ENCODE peak calls at places on chromosomes 11 and 22, in four cellular contexts. J, P, B and R are unnamed samples.

GRCh38 chr22:42945027-42945426 is 69.9 kb downstream of the PACSIN2 start:
- DNase-seq in J (no peak), P (no peak), B (no peak), R (no peak)

GRCh38 chr11:726278-726915 is 20.4 kb downstream of the EPS8L2 start:
- DNase-seq in J (peak), P (no peak), B (no peak), R (no peak)

GRCh38 chr11:102730036-102730815 is 5.5 kb upstream of the MMP8 start:
- DNase-seq in J (peak), P (no peak), B (no peak), R (no peak)

GRCh38 chr11:105315287-105315686 is 175.7 kb upstream of the CARD18 start:
- DNase-seq in J (no peak), P (no peak), B (no peak), R (no peak)

GRCh38 chr22:24175160-24175808 is 6.0 kb upstream of the SUSD2 start:
- DNase-seq in J (peak), P (peak), B (peak), R (peak)

GRCh38 chr22:44057411-44057987 is 33.4 kb downstream of the PARVB start:
- DNase-seq in J (no peak), P (no peak), B (peak), R (no peak)

GRCh38 chr11:34288482-34288881 is 69.3 kb downstream of the ABTB2 start:
- DNase-seq in J (no peak), P (no peak), B (no peak), R (no peak)

GRCh38 chr11:18699848-18700261 is 1.3 kb downstream of the TMEM86A start:
- DNase-seq in J (no peak), P (no peak), B (peak), R (peak)

GRCh38 chr22:43167001-43167589 is 15.7 kb downstream of the TSPO start:
- DNase-seq in J (no peak), P (no peak), B (no peak), R (no peak)

GRCh38 chr11:12961615-12962014 is 47.5 kb upstream of the RASSF10 start:
- DNase-seq in J (peak), P (no peak), B (no peak), R (no peak)

GRCh38 chr22:30044369-30044768 is 35.9 kb upstream of the HORMAD2 start:
- DNase-seq in J (peak), P (no peak), B (no peak), R (no peak)

GRCh38 chr11:108122166-108122628 is 830 bp downstream of the ACAT1 start:
- DNase-seq in J (no peak), P (no peak), B (no peak), R (no peak)

GRCh38 chr22:50271519-50271970 is 1.4 kb upstream of the MAPK11 start:
- DNase-seq in J (peak), P (peak), B (peak), R (no peak)

GRCh38 chr11:78860720-78861422 is 286.2 kb upstream of the NARS2 start:
- DNase-seq in J (peak), P (no peak), B (peak), R (no peak)

GRCh38 chr22:35460678-35461077 is 60.7 kb downstream of the MCM5 start:
- DNase-seq in J (no peak), P (no peak), B (no peak), R (no peak)

GRCh38 chr11:103234974-103235373 is 125.7 kb downstream of the DYNC2H1 start:
- DNase-seq in J (peak), P (no peak), B (no peak), R (no peak)

GRCh38 chr22:24460418-24461089 is 33.2 kb downstream of the ADORA2A start:
- DNase-seq in J (peak), P (no peak), B (no peak), R (no peak)

GRCh38 chr22:37427711-37428635 is 694 bp upstream of the ELFN2 start:
- DNase-seq in J (no peak), P (no peak), B (no peak), R (no peak)

GRCh38 chr11:119772581-119772980 is 43.6 kb upstream of the NECTIN1 start:
- DNase-seq in J (no peak), P (no peak), B (no peak), R (no peak)

GRCh38 chr22:36940676-36941075 is 27.2 kb downstream of the CSF2RB start:
- DNase-seq in J (no peak), P (no peak), B (no peak), R (no peak)

GRCh38 chr22:40415531-40416266 is 45.3 kb downstream of the SGSM3 start:
- DNase-seq in J (peak), P (no peak), B (no peak), R (no peak)

GRCh38 chr22:36417281-36417686 is 29.5 kb upstream of the MYH9 start:
- DNase-seq in J (peak), P (no peak), B (no peak), R (no peak)

GRCh38 chr11:69801513-69802335 is 17.5 kb downstream of the FGF3 start:
- DNase-seq in J (no peak), P (no peak), B (no peak), R (no peak)

GRCh38 chr11:8732748-8733241 is 50.2 kb downstream of the RPL27A start:
- DNase-seq in J (peak), P (no peak), B (peak), R (no peak)

GRCh38 chr11:120168108-120168959 is 30.4 kb upstream of the TRIM29 start:
- DNase-seq in J (peak), P (no peak), B (no peak), R (no peak)

GRCh38 chr22:41532908-41533825 is 11.1 kb downstream of the POLR3H start:
- DNase-seq in J (peak), P (peak), B (peak), R (peak)

GRCh38 chr11:12673601-12673923 is 659 bp upstream of the TEAD1 start:
- DNase-seq in J (no peak), P (no peak), B (no peak), R (no peak)

GRCh38 chr11:27401760-27402316 is 38.8 kb upstream of the CCDC34 start:
- DNase-seq in J (no peak), P (no peak), B (no peak), R (no peak)

GRCh38 chr22:27170491-27170890 is 513.1 kb downstream of the MIAT start:
- DNase-seq in J (peak), P (no peak), B (no peak), R (no peak)

GRCh38 chr22:20235453-20235991 is 32.6 kb downstream of the RTN4R start:
- DNase-seq in J (no peak), P (no peak), B (no peak), R (no peak)

GRCh38 chr11:35786918-35787557 is 124.5 kb downstream of the TRIM44 start:
- DNase-seq in J (peak), P (no peak), B (no peak), R (no peak)

GRCh38 chr11:30585067-30585891 is 874 bp downstream of the MPPED2 start:
- DNase-seq in J (no peak), P (no peak), B (peak), R (peak)

DNA sequence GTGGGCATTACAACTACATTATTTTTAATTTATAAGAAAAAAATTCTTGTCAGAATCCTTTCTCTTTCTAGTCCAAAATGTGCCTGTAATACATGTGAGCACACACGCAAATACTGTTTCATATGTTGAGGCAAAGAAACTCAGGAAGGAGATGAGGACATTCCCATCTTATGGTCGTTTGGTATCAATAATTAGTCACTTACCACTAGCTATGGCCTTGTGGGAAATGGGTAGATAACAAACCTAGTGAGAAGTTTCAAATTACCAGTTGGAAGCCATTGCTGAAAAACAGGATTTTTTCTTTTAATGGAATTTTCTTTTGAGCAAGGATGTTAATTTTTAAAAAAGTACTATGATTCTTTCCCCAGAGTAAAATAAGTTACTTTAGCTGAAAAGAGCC is 25.7 kb downstream of the AMOTL1 start:
- DNase-seq in J (peak), P (no peak), B (no peak), R (no peak)
- H3K27ac ChIP-seq in J (peak), P (no peak), B (peak), R (no peak)

GRCh38 chr11:75345455-75346224 is 5.8 kb downstream of the ARRB1 start:
- DNase-seq in J (no peak), P (no peak), B (no peak), R (no peak)

GRCh38 chr11:75347781-75348613 is 3.5 kb downstream of the ARRB1 start:
- DNase-seq in J (peak), P (no peak), B (peak), R (no peak)

GRCh38 chr11:75346296-75346695 is 5.2 kb downstream of the ARRB1 start:
- DNase-seq in J (no peak), P (no peak), B (no peak), R (no peak)

GRCh38 chr11:75344761-75345454 is 6.6 kb downstream of the ARRB1 start:
- DNase-seq in J (peak), P (no peak), B (no peak), R (no peak)

GRCh38 chr11:75346912-75347647 is 4.4 kb downstream of the ARRB1 start:
- DNase-seq in J (peak), P (no peak), B (no peak), R (no peak)
- H3K27ac ChIP-seq in J (peak), P (no peak), B (peak), R (peak)

DNA sequence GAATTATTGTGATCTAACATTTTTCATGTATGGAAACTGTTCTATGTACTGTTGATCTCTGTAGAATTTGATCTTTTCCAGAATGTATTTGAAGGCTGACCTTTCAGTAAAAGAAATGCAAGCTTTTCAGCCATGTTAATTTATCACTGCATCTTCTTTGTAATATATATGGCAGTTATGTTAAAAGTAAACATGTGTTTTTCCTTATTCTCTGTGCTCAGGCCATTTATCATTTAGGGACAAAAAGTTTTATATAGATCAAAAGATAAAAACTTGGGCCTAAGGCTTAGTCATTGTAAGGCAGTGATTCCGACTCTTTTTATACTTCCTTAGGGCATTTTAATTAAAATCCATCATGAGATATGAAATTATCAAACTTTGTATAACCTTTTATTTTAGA is 48.7 kb downstream of the KDM2A start:
- DNase-seq in J (no peak), P (no peak), B (no peak), R (no peak)
- H3K27ac ChIP-seq in J (no peak), P (no peak), B (no peak), R (no peak)

GRCh38 chr22:31289335-31289734 is 3.0 kb downstream of the PIK3IP1 start:
- DNase-seq in J (no peak), P (no peak), B (no peak), R (no peak)
- H3K27ac ChIP-seq in J (no peak), P (peak), B (peak), R (peak)

GRCh38 chr22:45183974-45184373 is 20.2 kb downstream of the NUP50 start:
- DNase-seq in J (no peak), P (no peak), B (no peak), R (no peak)

GRCh38 chr22:45179276-45180049 is 15.7 kb downstream of the NUP50 start:
- DNase-seq in J (no peak), P (peak), B (no peak), R (no peak)

GRCh38 chr22:45181766-45182165 is 18.0 kb downstream of the NUP50 start:
- DNase-seq in J (no peak), P (no peak), B (no peak), R (no peak)

GRCh38 chr22:45180280-45180679 is 16.6 kb downstream of the NUP50 start:
- DNase-seq in J (no peak), P (no peak), B (no peak), R (no peak)

GRCh38 chr22:45181240-45181639 is 17.5 kb downstream of the NUP50 start:
- DNase-seq in J (no peak), P (no peak), B (no peak), R (no peak)
- H3K27ac ChIP-seq in J (no peak), P (no peak), B (no peak), R (no peak)

DNA sequence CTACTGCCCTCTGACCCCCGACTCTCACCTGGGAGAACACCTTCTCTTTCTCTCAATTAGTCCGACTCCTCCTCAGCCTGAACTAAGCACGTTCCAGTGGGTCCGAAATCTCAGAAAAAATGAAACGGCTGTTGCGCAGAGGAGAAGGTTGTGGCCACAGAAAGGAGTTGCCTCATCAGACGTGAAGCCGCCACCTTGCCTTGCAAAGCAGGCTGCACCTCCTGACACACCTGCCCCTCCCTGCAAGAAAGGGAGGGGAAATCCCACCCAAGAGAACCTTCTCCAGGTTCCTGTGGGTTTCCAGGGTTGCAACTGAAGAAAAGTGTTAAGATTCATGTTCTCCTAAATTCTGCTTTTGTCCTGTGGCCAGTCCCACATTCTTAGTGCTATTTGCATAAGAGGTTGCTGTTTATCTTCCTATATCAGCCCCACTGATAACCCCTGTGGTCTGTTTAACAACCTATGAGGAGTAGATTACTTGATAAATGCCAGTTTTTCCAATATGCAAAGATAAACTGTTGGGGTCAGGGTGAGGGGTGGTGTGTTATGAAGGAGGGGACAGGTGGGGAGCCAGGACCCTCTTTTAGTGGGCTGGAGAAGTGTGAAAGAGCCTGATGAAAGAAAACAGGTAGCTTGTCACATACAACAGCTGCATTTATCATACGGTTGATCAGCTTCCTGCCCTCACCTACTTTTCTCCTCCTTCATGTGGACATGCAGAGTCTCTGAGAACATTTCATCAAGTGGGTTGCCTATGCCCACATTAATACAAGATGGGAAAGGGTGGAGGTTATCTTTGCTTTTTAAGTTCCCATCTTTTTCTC is 18.2 kb downstream of the ZBTB16 start:
- DNase-seq in J (no peak), P (peak), B (no peak), R (no peak)
- H3K27ac ChIP-seq in J (no peak), P (peak), B (peak), R (no peak)

GRCh38 chr22:46083383-46084350 is 66.7 kb upstream of the PPARA start:
- DNase-seq in J (no peak), P (no peak), B (no peak), R (no peak)

GRCh38 chr22:46081831-46082210 is 68.5 kb upstream of the PPARA start:
- DNase-seq in J (no peak), P (no peak), B (no peak), R (no peak)

GRCh38 chr22:46084376-46084775 is 66.0 kb upstream of the PPARA start:
- DNase-seq in J (no peak), P (no peak), B (no peak), R (no peak)

GRCh38 chr22:46081036-46081830 is 69.1 kb upstream of the PPARA start:
- DNase-seq in J (no peak), P (no peak), B (no peak), R (peak)

DNA sequence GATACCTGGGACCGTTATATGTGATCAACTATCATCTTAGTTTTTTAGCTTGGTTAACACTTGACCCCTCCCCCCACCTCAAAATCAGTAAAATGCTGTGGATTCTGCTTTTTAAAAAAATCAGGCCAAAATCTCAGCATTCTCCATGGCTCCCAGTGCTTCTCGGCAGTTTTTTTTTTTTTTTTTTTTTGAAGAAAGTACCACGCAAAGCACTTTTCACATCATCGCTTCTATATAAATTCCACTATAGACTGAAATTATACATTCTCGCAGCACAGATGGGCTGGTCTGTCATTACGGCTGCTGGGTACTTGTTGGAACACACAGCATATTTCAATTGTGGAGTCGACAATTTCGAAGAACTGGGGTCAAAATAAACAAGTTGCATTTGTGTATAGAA is 67.7 kb upstream of the PPARA start:
- DNase-seq in J (no peak), P (no peak), B (no peak), R (no peak)
- H3K27ac ChIP-seq in J (no peak), P (no peak), B (peak), R (peak)

GRCh38 chr22:17264321-17265052 is 45.3 kb upstream of the ADA2 start:
- DNase-seq in J (peak), P (no peak), B (peak), R (no peak)
- H3K27ac ChIP-seq in J (no peak), P (no peak), B (peak), R (peak)

GRCh38 chr11:65524010-65524746 is 705 bp upstream of the SCYL1 start:
- DNase-seq in J (no peak), P (no peak), B (peak), R (no peak)
- H3K27ac ChIP-seq in J (peak), P (peak), B (peak), R (peak)

GRCh38 chr11:116837231-116838091 is at the start of gene APOA1:
- DNase-seq in J (no peak), P (no peak), B (no peak), R (no peak)

GRCh38 chr11:116835791-116836647 is 1.4 kb downstream of the APOA1 start:
- DNase-seq in J (peak), P (peak), B (peak), R (peak)

GRCh38 chr11:116835042-116835772 is 2.2 kb downstream of the APOA1 start:
- DNase-seq in J (no peak), P (no peak), B (no peak), R (no peak)

GRCh38 chr11:116838321-116839084 is 1.1 kb upstream of the APOA1 start:
- DNase-seq in J (no peak), P (no peak), B (no peak), R (no peak)

GRCh38 chr11:116836648-116837023 is 786 bp downstream of the APOA1 start:
- DNase-seq in J (no peak), P (no peak), B (no peak), R (no peak)
- H3K27ac ChIP-seq in J (no peak), P (no peak), B (peak), R (peak)